ENCODE peak calls at places on chromosome 9, in eight cellular contexts. S, H, R, C, Z, E, P and N are unnamed samples.

GRCh38 chr9:31210982-31211570 is 1173.4 kb upstream of the ACO1 start:
- DNase-seq in S (no peak), Z (no peak), H (no peak), E (no peak), P (peak), R (no peak), C (no peak), N (no peak)

GRCh38 chr9:110936252-110936651 is 102.0 kb downstream of the LPAR1 start:
- DNase-seq in P (no peak), E (no peak), Z (no peak), R (no peak), C (no peak), S (no peak), H (no peak), N (no peak)

GRCh38 chr9:8895498-8896224 is 1096.1 kb upstream of the DMAC1 start:
- DNase-seq in P (peak), S (no peak), E (peak), C (peak), R (no peak), Z (no peak), H (no peak), N (no peak)

GRCh38 chr9:4116708-4117460 is 183.0 kb downstream of the GLIS3 start:
- DNase-seq in E (peak), S (no peak), R (no peak), H (no peak), C (no peak), P (no peak), Z (no peak), N (no peak)

GRCh38 chr9:137761032-137761431 is 116.5 kb upstream of the CACNA1B start:
- DNase-seq in P (peak), R (no peak), Z (no peak), H (no peak), S (no peak), C (peak), E (no peak), N (no peak)

GRCh38 chr9:135956798-135957166 is 4.4 kb downstream of the UBAC1 start:
- DNase-seq in C (no peak), E (no peak), H (no peak), R (no peak), S (no peak), Z (no peak), P (no peak), N (no peak)

GRCh38 chr9:115022760-115023434 is 92.5 kb upstream of the TNFSF8 start:
- DNase-seq in P (no peak), Z (peak), E (peak), H (no peak), C (no peak), R (no peak), S (no peak), N (no peak)

GRCh38 chr9:87836951-87837715 is 45.5 kb upstream of the SPATA31E1 start:
- DNase-seq in E (peak), S (no peak), Z (no peak), C (no peak), P (no peak), H (no peak), R (no peak), N (no peak)

GRCh38 chr9:91734371-91734981 is 215.6 kb downstream of the ROR2 start:
- DNase-seq in C (peak), H (peak), P (peak), R (no peak), Z (no peak), S (peak), E (peak), N (no peak)

GRCh38 chr9:16535555-16535954 is 334.9 kb downstream of the BNC2 start:
- DNase-seq in E (peak), C (no peak), Z (peak), R (no peak), H (no peak), S (no peak), P (no peak), N (no peak)

GRCh38 chr9:138103111-138103823 is 225.7 kb downstream of the CACNA1B start:
- DNase-seq in P (peak), R (peak), S (no peak), H (no peak), E (no peak), C (no peak), Z (no peak), N (no peak)

GRCh38 chr9:135349963-135350360 is 129.6 kb upstream of the PPP1R26 start:
- DNase-seq in S (no peak), C (no peak), R (no peak), E (no peak), P (no peak), Z (no peak), H (no peak), N (no peak)

GRCh38 chr9:37262410-37262809 is 142.0 kb downstream of the ZCCHC7 start:
- DNase-seq in P (no peak), C (peak), E (peak), S (no peak), H (no peak), R (no peak), Z (peak), N (no peak)

GRCh38 chr9:130856474-130856873 is 21.4 kb downstream of the ABL1 start:
- DNase-seq in C (no peak), R (no peak), S (no peak), H (no peak), P (no peak), Z (no peak), E (no peak), N (no peak)

GRCh38 chr9:95511952-95512750 is 4.6 kb downstream of the PTCH1 start:
- DNase-seq in Z (peak), P (no peak), S (no peak), C (peak), E (peak), R (no peak), H (no peak), N (no peak)

GRCh38 chr9:137077010-137077747 is at the start of gene UAP1L1:
- DNase-seq in S (peak), P (peak), C (peak), R (no peak), H (peak), E (peak), Z (peak), N (no peak)

GRCh38 chr9:83200531-83200930 is 137.6 kb upstream of the RASEF start:
- DNase-seq in H (no peak), P (no peak), S (no peak), E (no peak), R (no peak), C (no peak), Z (no peak), N (no peak)

GRCh38 chr9:70566743-70567142 is 152.3 kb upstream of the KLF9 start:
- DNase-seq in S (no peak), C (no peak), Z (no peak), R (no peak), P (no peak), E (no peak), H (no peak), N (no peak)

GRCh38 chr9:133960568-133961129 is 31.5 kb downstream of the VAV2 start:
- DNase-seq in P (no peak), R (no peak), H (no peak), Z (no peak), C (peak), S (no peak), E (no peak), N (peak)

GRCh38 chr9:73073337-73074175 is 78.1 kb upstream of the ANXA1 start:
- DNase-seq in C (no peak), Z (peak), P (no peak), H (no peak), S (no peak), R (no peak), E (peak), N (no peak)

GRCh38 chr9:122226142-122226757 is 2.5 kb downstream of the LHX6 start:
- DNase-seq in R (no peak), Z (no peak), S (no peak), C (no peak), E (no peak), H (no peak), P (peak), N (no peak)

GRCh38 chr9:78363221-78363620 is 66.3 kb downstream of the PSAT1 start:
- DNase-seq in R (no peak), Z (peak), H (no peak), P (no peak), C (no peak), S (no peak), E (peak), N (no peak)

GRCh38 chr9:37732952-37733351 is 20.7 kb upstream of the TRMT10B start:
- DNase-seq in Z (no peak), H (no peak), E (no peak), S (no peak), C (no peak), P (no peak), R (no peak), N (no peak)

GRCh38 chr9:96022445-96023031 is 147.0 kb downstream of the ERCC6L2 start:
- DNase-seq in E (no peak), S (peak), C (no peak), H (peak), R (no peak), Z (no peak), P (peak), N (no peak)

GRCh38 chr9:115548826-115549225 is 430.9 kb upstream of the TNC start:
- DNase-seq in S (no peak), R (no peak), P (no peak), C (no peak), E (peak), Z (peak), H (no peak), N (no peak)

GRCh38 chr9:128836509-128837145 is 7.0 kb upstream of the SPOUT1 start:
- DNase-seq in C (no peak), R (no peak), P (no peak), E (no peak), H (no peak), S (no peak), Z (no peak), N (no peak)

GRCh38 chr9:79049371-79049770 is 522.4 kb upstream of the TLE4 start:
- DNase-seq in E (no peak), C (no peak), R (no peak), H (no peak), S (no peak), P (no peak), Z (no peak), N (no peak)

GRCh38 chr9:20402273-20402875 is 219.9 kb downstream of the MLLT3 start:
- DNase-seq in Z (no peak), E (no peak), S (no peak), P (no peak), H (no peak), R (no peak), C (no peak), N (no peak)

GRCh38 chr9:137030006-137030405 is 1.9 kb downstream of the FUT7 start:
- DNase-seq in R (no peak), P (no peak), E (no peak), C (no peak), H (no peak), S (no peak), Z (no peak), N (no peak)

GRCh38 chr9:93594041-93594756 is 17.8 kb downstream of the PHF2 start:
- DNase-seq in Z (no peak), S (no peak), C (peak), R (peak), H (no peak), P (no peak), E (no peak), N (no peak)

GRCh38 chr9:116628706-116629105 is 58.4 kb upstream of the TRIM32 start:
- DNase-seq in Z (no peak), R (no peak), P (no peak), H (no peak), E (peak), S (no peak), C (peak), N (no peak)

GRCh38 chr9:130849356-130849755 is 14.3 kb downstream of the ABL1 start:
- DNase-seq in R (no peak), C (no peak), E (no peak), Z (no peak), S (no peak), P (no peak), H (no peak), N (no peak)

GRCh38 chr9:124593080-124594058 is 86.2 kb upstream of the NR5A1 start:
- DNase-seq in R (no peak), C (peak), H (no peak), Z (no peak), E (peak), P (no peak), S (no peak), N (no peak)

GRCh38 chr9:76610009-76610352 is 151.0 kb downstream of the GCNT1 start:
- DNase-seq in E (peak), R (peak), S (no peak), P (no peak), H (peak), Z (no peak), C (no peak), N (peak)

GRCh38 chr9:137462396-137463193 is 3.5 kb upstream of the NSMF start:
- DNase-seq in C (no peak), H (no peak), E (no peak), R (no peak), P (no peak), Z (no peak), S (no peak), N (peak)

GRCh38 chr9:2469681-2470141 is 151.9 kb upstream of the VLDLR start:
- DNase-seq in Z (no peak), C (no peak), H (peak), P (no peak), E (peak), R (no peak), S (no peak), N (no peak)
- TF ChIP-seq CTCF in Z (no peak), C (no peak), H (no peak), P (peak), E (no peak), R (no peak), S (no peak), N (no peak)

DNA sequence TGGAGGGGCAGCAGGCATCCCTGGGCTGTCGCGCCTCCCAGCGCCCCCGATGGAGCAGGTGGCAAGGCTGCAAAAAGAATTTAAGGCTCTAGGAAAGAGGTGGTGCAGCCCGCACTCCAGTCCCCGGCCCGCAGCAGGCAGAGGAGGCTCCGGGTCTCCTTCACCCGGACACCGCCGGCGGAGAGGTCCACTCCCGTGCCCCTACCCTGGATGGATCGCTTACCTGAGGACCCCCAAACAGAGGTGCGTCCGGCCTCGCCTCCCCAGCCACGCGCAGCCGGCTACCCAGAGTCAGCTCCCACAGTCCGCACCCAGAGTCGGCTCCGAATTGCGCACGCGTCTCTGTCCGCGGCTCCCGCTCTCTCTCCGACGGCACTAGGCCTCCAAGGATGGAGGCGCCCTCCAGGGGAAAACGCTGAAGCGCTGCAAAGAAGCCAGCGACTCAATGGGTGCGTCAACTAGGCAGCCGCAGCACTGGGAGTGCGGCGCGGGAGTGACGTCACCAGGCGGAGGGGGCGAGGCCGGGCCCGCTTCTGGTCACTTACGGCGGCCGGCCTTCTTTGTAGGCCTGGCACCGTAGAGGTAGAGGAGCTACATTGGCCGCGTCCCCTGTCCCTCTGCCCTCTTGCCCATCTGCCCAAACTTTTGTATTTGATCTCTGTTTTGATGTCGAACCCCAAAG is at the start of gene ELP1:
- DNase-seq in C (peak), S (peak), Z (peak), R (peak), H (peak), E (peak), P (peak), N (peak)
- TF ChIP-seq CTCF in C (peak), S (no peak), Z (peak), R (no peak), H (peak), E (peak), P (peak), N (peak)

DNA sequence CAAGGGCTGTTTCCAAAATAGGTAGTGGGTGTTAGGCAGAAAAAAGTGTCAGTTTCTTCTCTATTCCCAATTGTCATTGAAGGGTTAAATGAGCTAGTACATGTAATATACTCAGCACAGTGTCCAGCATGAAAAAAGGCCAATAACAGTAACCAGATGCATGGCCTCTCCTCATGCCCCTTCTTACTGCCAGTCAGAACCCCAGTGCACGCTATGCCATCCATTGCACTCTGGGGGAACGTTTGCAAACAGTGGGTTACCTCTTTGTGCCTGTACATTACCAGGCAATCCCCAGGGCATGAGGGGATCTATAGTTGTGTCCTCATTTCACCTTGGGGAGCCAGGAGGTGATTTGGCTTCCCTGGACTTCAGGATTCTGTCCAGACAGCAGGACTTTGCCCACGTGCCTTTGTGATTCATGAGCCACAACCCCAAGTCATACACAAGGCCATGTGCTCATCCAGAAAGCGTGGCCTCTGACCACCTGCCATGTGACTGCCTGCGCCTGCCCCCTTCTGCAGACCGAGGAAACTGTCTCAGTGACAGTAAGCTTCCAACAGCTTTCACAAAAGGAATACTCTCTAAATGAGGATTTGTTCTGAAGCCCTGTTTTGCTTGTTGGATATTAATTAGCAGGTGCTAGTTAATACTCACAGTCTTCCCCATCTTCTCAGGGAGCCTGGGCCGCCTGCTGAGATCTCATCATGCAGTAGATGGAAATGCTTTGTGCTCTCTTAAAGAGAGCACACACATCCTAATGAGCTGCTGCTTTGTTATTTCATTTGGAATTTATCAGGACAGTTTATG is 36.8 kb upstream of the ANGPTL2 start:
- DNase-seq in S (no peak), P (no peak), C (peak), R (peak), Z (peak), H (peak), E (peak), N (no peak)
- TF ChIP-seq CTCF in S (no peak), P (no peak), C (peak), R (no peak), Z (peak), H (no peak), E (peak), N (no peak)

GRCh38 chr9:126509718-126510117 is 104.0 kb upstream of the LMX1B start:
- DNase-seq in P (no peak), C (no peak), R (no peak), Z (no peak), E (no peak), H (no peak), S (no peak), N (no peak)

GRCh38 chr9:126508928-126509327 is 104.8 kb upstream of the LMX1B start:
- DNase-seq in E (no peak), C (no peak), P (no peak), Z (no peak), R (no peak), S (no peak), H (no peak), N (no peak)

GRCh38 chr9:126511426-126511825 is 102.3 kb upstream of the LMX1B start:
- DNase-seq in H (no peak), Z (no peak), S (no peak), C (no peak), R (no peak), P (no peak), E (no peak), N (no peak)

GRCh38 chr9:126508171-126508591 is 105.5 kb upstream of the LMX1B start:
- DNase-seq in Z (no peak), S (no peak), C (no peak), E (no peak), H (no peak), R (no peak), P (no peak), N (no peak)

GRCh38 chr9:126510564-126510963 is 103.2 kb upstream of the LMX1B start:
- DNase-seq in S (no peak), P (no peak), H (no peak), C (no peak), R (no peak), E (no peak), Z (no peak), N (peak)
- TF ChIP-seq CTCF in S (no peak), P (no peak), H (no peak), C (no peak), R (no peak), E (no peak), Z (no peak), N (no peak)

GRCh38 chr9:106962105-106962504 is 99.1 kb downstream of the ZNF462 start:
- DNase-seq in R (no peak), S (no peak), Z (no peak), P (no peak), E (no peak), H (no peak), C (no peak), N (no peak)
- TF ChIP-seq CTCF in R (no peak), S (no peak), Z (no peak), P (no peak), E (no peak), H (no peak), C (no peak), N (no peak)